ENCODE peak calls at places on chromosomes 4 and X, in four cellular contexts. T, A, C and Z are unnamed samples.

GRCh38 chr4:144906181-144906895 is 191.7 kb downstream of the ANAPC10 start:
- DNase-seq in C (peak), A (no peak), T (peak), Z (no peak)

GRCh38 chr4:6200011-6200921 is at the start of gene JAKMIP1:
- DNase-seq in C (no peak), A (peak), T (peak), Z (peak)

GRCh38 chr4:83112678-83113428 is 1.7 kb downstream of the PLAC8 start:
- DNase-seq in C (peak), A (no peak), T (peak), Z (no peak)

GRCh38 chr4:77852892-77853495 is 9.6 kb upstream of the MRPL1 start:
- DNase-seq in T (no peak), C (peak), A (no peak), Z (no peak)

GRCh38 chrX:148629435-148629834 is 129.0 kb downstream of the AFF2 start:
- DNase-seq in T (no peak), A (peak), C (no peak), Z (no peak)

GRCh38 chr4:101191302-101192098 is 155.8 kb downstream of the PPP3CA start:
- DNase-seq in C (no peak), T (peak), A (peak), Z (peak)

GRCh38 chr4:140095694-140096482 is 58.1 kb downstream of the MAML3 start:
- DNase-seq in A (peak), C (peak), T (peak), Z (peak)

GRCh38 chrX:148691456-148691855 is 191.0 kb downstream of the AFF2 start:
- DNase-seq in A (no peak), T (no peak), C (no peak), Z (no peak)

GRCh38 chrX:46791927-46792825 is 33.3 kb upstream of the SLC9A7 start:
- DNase-seq in A (no peak), C (peak), T (peak), Z (peak)

GRCh38 chrX:107659768-107660167 is 31.5 kb downstream of the PRPS1 start:
- DNase-seq in A (no peak), C (peak), T (peak), Z (peak)

GRCh38 chr4:72318771-72319170 is 250.2 kb downstream of the ADAMTS3 start:
- DNase-seq in C (no peak), A (no peak), T (no peak), Z (peak)

GRCh38 chrX:9227276-9227675 is 193.3 kb upstream of the FAM9B start:
- DNase-seq in C (no peak), T (peak), A (no peak), Z (peak)

GRCh38 chr4:47118192-47118879 is 87.0 kb downstream of the GABRB1 start:
- DNase-seq in C (no peak), T (peak), A (no peak), Z (no peak)

GRCh38 chr4:76624271-76624681 is 189.2 kb downstream of the SHROOM3 start:
- DNase-seq in T (peak), A (no peak), C (no peak), Z (peak)

GRCh38 chr4:1768367-1769034 is 24.6 kb upstream of the FGFR3 start:
- DNase-seq in A (no peak), T (no peak), C (peak), Z (no peak)

GRCh38 chr4:111960241-111960667 is 185.0 kb upstream of the FAM241A start:
- DNase-seq in A (no peak), T (no peak), C (peak), Z (peak)

GRCh38 chrX:122552291-122552800 is 631.7 kb upstream of the GRIA3 start:
- DNase-seq in C (no peak), T (no peak), A (no peak), Z (peak)

GRCh38 chr4:2359591-2360390 is 58.7 kb downstream of the ZFYVE28 start:
- DNase-seq in T (no peak), C (no peak), A (no peak), Z (no peak)

DNA sequence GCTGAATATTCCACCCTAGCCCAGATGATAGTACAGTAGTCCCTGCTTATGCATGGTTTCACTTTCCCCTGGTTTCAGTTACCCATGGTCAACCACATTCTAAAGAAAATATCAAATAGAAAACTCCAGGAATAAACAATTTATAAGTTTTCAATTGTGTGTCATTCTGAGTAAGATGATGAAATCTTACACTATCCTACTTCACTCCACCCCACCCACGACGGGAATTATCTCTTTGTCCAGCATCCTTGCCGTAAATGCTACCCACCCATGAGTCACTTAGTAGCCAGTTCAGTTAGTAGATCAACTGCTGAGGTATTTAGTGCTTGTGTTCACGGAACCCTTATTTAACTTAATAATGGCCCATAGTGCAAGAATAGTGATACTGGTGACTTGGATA is 91.4 kb downstream of the KLHL13 start:
- DNase-seq in C (no peak), T (peak), A (no peak), Z (no peak)
- TF ChIP-seq CTCF in C (no peak), T (no peak), A (no peak), Z (no peak)

GRCh38 chr4:168633071-168633470 is 136.2 kb downstream of the PALLD start:
- DNase-seq in C (no peak), A (no peak), T (no peak), Z (no peak)
- H3K4me3 ChIP-seq in C (no peak), A (peak), T (no peak), Z (peak)

GRCh38 chr4:139015269-139015947 is at the start of gene NOCT:
- DNase-seq in T (peak), A (peak), C (peak), Z (peak)
- TF ChIP-seq CTCF in T (no peak), A (peak), C (no peak), Z (no peak)

DNA sequence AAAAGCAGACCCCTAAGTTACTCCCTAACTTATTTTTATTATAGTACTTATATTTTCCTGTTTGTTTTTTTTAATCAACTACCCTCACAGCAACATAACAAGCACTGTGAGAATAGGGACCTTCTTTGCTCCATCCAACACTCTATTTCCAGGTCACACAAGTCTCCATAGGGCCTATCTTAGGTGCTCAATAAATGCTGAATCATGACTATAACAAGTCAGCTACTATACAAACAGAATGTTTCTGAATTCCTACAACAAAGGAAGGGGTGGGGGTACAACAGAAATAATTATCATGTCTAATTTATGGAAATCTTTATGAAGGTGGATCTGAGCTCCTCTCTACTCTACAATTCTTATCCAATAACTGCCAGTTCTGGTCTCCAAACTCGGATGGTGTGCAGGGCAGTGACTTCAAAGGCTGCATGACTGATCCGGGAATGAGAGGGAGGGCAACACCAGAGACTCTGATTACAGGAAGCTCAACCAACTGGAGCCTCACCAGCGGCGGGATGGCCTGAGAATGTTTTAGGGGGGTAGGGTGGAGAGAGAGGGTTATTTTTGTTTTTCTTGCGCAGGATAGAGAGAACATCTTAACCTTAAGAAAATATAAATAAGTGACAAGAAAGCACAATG is 71.1 kb downstream of the HADH start:
- DNase-seq in C (no peak), T (no peak), A (no peak), Z (peak)
- H3K4me3 ChIP-seq in C (no peak), T (no peak), A (no peak), Z (no peak)

GRCh38 chr4:119212964-119213606 is 572 bp downstream of the USP53 start:
- DNase-seq in C (peak), A (peak), T (peak), Z (peak)
- TF ChIP-seq CTCF in C (peak), A (peak), T (peak), Z (peak)

GRCh38 chr4:66489783-66490452 is 819.6 kb upstream of the EPHA5 start:
- DNase-seq in A (no peak), T (peak), C (no peak), Z (no peak)
- H3K4me3 ChIP-seq in A (no peak), T (no peak), C (no peak), Z (no peak)